ENCODE peak calls at places on chromosomes 12 and 14, in eight cellular contexts. U is mucosa of descending colon, F is endothelial cell of umbilical vein, A is cardiac muscle cell, C is heart right ventricle, O is GM23338, L is left lung, H is testis. X is an unnamed sample.

GRCh38 chr12:11906284-11906935 is 164.3 kb upstream of the BCL2L14 start:
- DNase-seq in U (no peak), F (no peak), A (peak; percentile 27), C (no peak), O (no peak), L (no peak), H (no peak), X (no peak)

GRCh38 chr12:92503977-92504966 is 198.5 kb upstream of the PLEKHG7 start:
- DNase-seq in U (peak; percentile 35), F (no peak), A (no peak), C (peak; percentile 46), O (no peak), L (peak; percentile 48), H (no peak), X (no peak)

GRCh38 chr12:120007272-120007671 is 18.2 kb downstream of the BICDL1 start:
- DNase-seq in U (peak; percentile 34), F (no peak), A (no peak), C (no peak), O (no peak), L (no peak), H (no peak), X (no peak)

GRCh38 chr14:104680056-104680805 is 9.2 kb upstream of the INF2 start:
- DNase-seq in U (peak; percentile 50), F (peak; percentile 67), A (peak; percentile 75), C (no peak), O (no peak), L (no peak), H (no peak), X (peak; percentile 59)

GRCh38 chr14:71339650-71340415 is 432.6 kb downstream of the PCNX1 start:
- DNase-seq in U (peak; percentile 18), F (peak; percentile 26), A (no peak), C (no peak), O (no peak), L (no peak), H (no peak), X (peak; percentile 88)

GRCh38 chr14:22231022-22231421 is 358.0 kb downstream of the DAD1 start:
- DNase-seq in U (no peak), F (no peak), A (no peak), C (no peak), O (no peak), L (no peak), H (no peak), X (no peak)

GRCh38 chr14:21090194-21090939 is 8.1 kb downstream of the ZNF219 start:
- DNase-seq in U (peak; percentile 68), F (no peak), A (peak; percentile 21), C (peak; percentile 57), O (peak; percentile 87), L (no peak), H (no peak), X (peak; percentile 70)

GRCh38 chr12:23611320-23611719 is 338.1 kb downstream of the SOX5 start:
- DNase-seq in U (no peak), F (peak; percentile 32), A (peak; percentile 31), C (no peak), O (no peak), L (no peak), H (no peak), X (peak; percentile 71)

GRCh38 chr14:24238527-24239037 is 3.8 kb downstream of the TINF2 start:
- DNase-seq in U (no peak), F (no peak), A (no peak), C (no peak), O (no peak), L (no peak), H (no peak), X (no peak)

GRCh38 chr14:38210168-38210567 is 2.5 kb downstream of the SSTR1 start:
- DNase-seq in U (peak; percentile 5), F (peak; percentile 70), A (peak; percentile 47), C (no peak), O (peak; percentile 50), L (no peak), H (no peak), X (peak; percentile 40)

GRCh38 chr14:91406982-91407381 is 10.6 kb downstream of the CCDC88C start:
- DNase-seq in U (no peak), F (no peak), A (no peak), C (no peak), O (no peak), L (no peak), H (no peak), X (no peak)

GRCh38 chr14:23141706-23142467 is 22.8 kb upstream of the CEBPE start:
- DNase-seq in U (no peak), F (no peak), A (peak; percentile 90), C (peak; percentile 73), O (no peak), L (peak; percentile 64), H (peak; percentile 72), X (peak; percentile 87)

DNA sequence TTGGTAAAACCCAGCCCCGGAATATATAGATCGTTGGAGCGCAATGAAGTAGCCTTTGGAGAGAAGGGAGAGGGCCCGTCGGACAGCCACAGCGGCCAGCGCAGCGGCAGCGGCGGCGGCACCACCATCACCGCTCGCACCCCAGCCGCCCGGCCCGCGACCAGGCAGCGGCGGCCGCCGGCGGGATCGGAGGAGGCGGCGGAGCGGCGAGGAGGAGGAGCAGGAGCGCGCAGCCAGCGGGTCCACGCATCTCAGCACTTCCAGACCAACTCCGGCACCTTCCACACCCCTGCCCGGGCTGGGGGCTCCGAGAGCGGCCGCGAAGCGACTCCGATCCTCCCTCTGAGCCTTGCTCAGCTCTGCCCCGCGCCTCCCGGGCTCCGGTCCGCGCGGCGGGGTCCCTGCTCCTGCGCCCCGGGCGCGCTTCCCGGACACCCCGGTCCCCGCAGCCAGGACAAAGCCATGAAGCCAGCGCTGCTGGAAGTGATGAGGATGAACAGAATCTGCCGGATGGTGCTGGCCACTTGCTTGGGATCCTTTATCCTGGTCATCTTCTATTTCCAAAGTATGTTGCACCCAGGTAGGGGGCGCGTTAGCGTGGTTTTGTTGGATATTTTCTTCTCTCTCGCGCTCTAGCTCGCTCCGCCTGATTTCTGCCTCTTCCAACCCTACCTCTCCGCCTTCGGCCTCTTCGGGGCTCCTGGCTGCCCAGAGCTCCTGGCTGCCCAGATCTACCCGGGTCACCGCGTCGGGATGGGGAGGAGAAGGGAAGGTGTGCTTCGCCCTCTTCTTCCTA is 400 bp downstream of the CHST11 start:
- DNase-seq in U (peak; percentile 75), F (peak; percentile 79), A (peak; percentile 80), C (peak; percentile 55), O (peak; percentile 66), L (peak; percentile 80), H (peak; percentile 90), X (peak; percentile 61)
- H3K4me1 ChIP-seq in U (peaks cover 6% of the 10 kb centered on the region), F (peaks cover 40% of the 10 kb centered on the region), A (peaks cover 14% of the 10 kb centered on the region), C (peaks cover 39% of the 10 kb centered on the region), O (peaks cover 32% of the 10 kb centered on the region), L (no peaks in the 10 kb centered on the region), H (peaks cover 5% of the 10 kb centered on the region), X (peaks cover 4% of the 10 kb centered on the region)

GRCh38 chr12:113270709-113271009 is 49.4 kb downstream of the TPCN1 start:
- DNase-seq in U (no peak), F (no peak), A (no peak), C (no peak), O (no peak), L (no peak), H (no peak), X (no peak)

GRCh38 chr12:113274848-113275247 is 53.6 kb downstream of the TPCN1 start:
- DNase-seq in U (no peak), F (no peak), A (no peak), C (no peak), O (no peak), L (peak; percentile 3), H (no peak), X (no peak)

GRCh38 chr12:113271466-113271852 is 50.2 kb downstream of the TPCN1 start:
- DNase-seq in U (no peak), F (no peak), A (no peak), C (no peak), O (no peak), L (no peak), H (no peak), X (no peak)

GRCh38 chr12:113271853-113272561 is 50.7 kb downstream of the TPCN1 start:
- DNase-seq in U (peak; percentile 64), F (no peak), A (peak; percentile 91), C (peak; percentile 74), O (peak; percentile 24), L (peak; percentile 82), H (peak; percentile 74), X (no peak)

GRCh38 chr12:113273053-113273725 is 51.9 kb downstream of the TPCN1 start:
- DNase-seq in U (no peak), F (no peak), A (peak; percentile 34), C (no peak), O (peak; percentile 22), L (no peak), H (no peak), X (no peak)
- TF ChIP-seq CTCF in U (no peak), F (no peak), A (no peak), C (no peak), O (no peak), L (no peak), H (no peak), X (no peak)

GRCh38 chr12:108572166-108572790 is 9.9 kb downstream of the ISCU start:
- DNase-seq in U (peak; percentile 35), F (no peak), A (no peak), C (no peak), O (no peak), L (no peak), H (peak; percentile 2), X (no peak)

GRCh38 chr12:108570743-108571603 is 8.6 kb downstream of the ISCU start:
- DNase-seq in U (no peak), F (peak; percentile 39), A (peak; percentile 75), C (no peak), O (peak; percentile 57), L (no peak), H (peak; percentile 12), X (peak; percentile 33)

GRCh38 chr12:108575199-108575912 is 13.0 kb downstream of the ISCU start:
- DNase-seq in U (no peak), F (no peak), A (peak; percentile 25), C (no peak), O (no peak), L (no peak), H (no peak), X (no peak)

GRCh38 chr12:108571604-108572165 is 9.3 kb downstream of the ISCU start:
- DNase-seq in U (no peak), F (no peak), A (no peak), C (no peak), O (no peak), L (no peak), H (peak; percentile 2), X (no peak)

GRCh38 chr12:108573310-108573709 is 10.9 kb downstream of the ISCU start:
- DNase-seq in U (no peak), F (no peak), A (no peak), C (no peak), O (no peak), L (no peak), H (peak; percentile 7), X (no peak)
- H3K4me1 ChIP-seq in U (peaks cover 12% of the 10 kb centered on the region), F (no peaks in the 10 kb centered on the region), A (no peaks in the 10 kb centered on the region), C (peaks cover 12% of the 10 kb centered on the region), O (no peaks in the 10 kb centered on the region), L (peaks cover 1% of the 10 kb centered on the region), H (peaks cover 6% of the 10 kb centered on the region), X (peaks cover 6% of the 10 kb centered on the region)

GRCh38 chr12:102299731-102300130 is 102.1 kb upstream of the PMCH start:
- DNase-seq in U (no peak), F (no peak), A (no peak), C (no peak), O (no peak), L (no peak), H (no peak), X (no peak)

GRCh38 chr12:102297412-102297811 is 99.8 kb upstream of the PMCH start:
- DNase-seq in U (no peak), F (no peak), A (no peak), C (no peak), O (no peak), L (no peak), H (no peak), X (no peak)

GRCh38 chr12:102298022-102298421 is 100.4 kb upstream of the PMCH start:
- DNase-seq in U (no peak), F (no peak), A (peak; percentile 60), C (no peak), O (no peak), L (no peak), H (no peak), X (no peak)

GRCh38 chr12:102294568-102294967 is 96.9 kb upstream of the PMCH start:
- DNase-seq in U (no peak), F (no peak), A (no peak), C (no peak), O (no peak), L (no peak), H (no peak), X (no peak)
- TF ChIP-seq CTCF in U (no peak), F (no peak), A (no peak), C (no peak), O (no peak), L (no peak), H (no peak), X (no peak)